ENCODE peak calls at places on chromosomes 12 and 14, in ten cellular contexts. One of them, this sample, is unnamed.

GRCh38 chr14:90820958-90821357 is 4.7 kb upstream of the TTC7B start:
- DNase-seq in mucosa of gallbladder: no peak
- DNase-seq in thyroid gland: no peak
- DNase-seq in NCI-H510A treated with DMSO at 0.1 percent for 48 hours: no peak
- DNase-seq in endothelial cell: no peak
- DNase-seq in stimulated activated CD4-positive, alpha-beta T cell treated with anti-CD3 and anti-CD28 coated beads, Interleukin-12 subunit alpha, Interleukin-12 subunit beta, amount 100 ng/mL, for 24 hours: peak; percentile 66
- DNase-seq in gastrocnemius medialis: no peak
- DNase-seq in EL: peak; percentile 55
- DNase-seq in T-helper 1 cell: peak; percentile 41
- DNase-seq in NCI-H748 treated with DMSO at 0.1 percent for 48 hours: no peak
- DNase-seq in this sample: peak; percentile 20

GRCh38 chr12:93302331-93303229 is 75.1 kb upstream of the NUDT4 start:
- DNase-seq in NCI-H510A treated with DMSO at 0.1 percent for 48 hours: no peak
- DNase-seq in NCI-H748 treated with DMSO at 0.1 percent for 48 hours: no peak
- DNase-seq in stimulated activated CD4-positive, alpha-beta T cell treated with anti-CD3 and anti-CD28 coated beads, Interleukin-12 subunit alpha, Interleukin-12 subunit beta, amount 100 ng/mL, for 24 hours: no peak
- DNase-seq in endothelial cell: no peak
- DNase-seq in gastrocnemius medialis: peak; percentile 20
- DNase-seq in EL: peak; percentile 64
- DNase-seq in thyroid gland: peak; percentile 55
- DNase-seq in T-helper 1 cell: no peak
- DNase-seq in mucosa of gallbladder: no peak
- DNase-seq in this sample: no peak

GRCh38 chr12:112112423-112113132 is 4.0 kb upstream of the NAA25 start:
- DNase-seq in mucosa of gallbladder: no peak
- DNase-seq in endothelial cell: no peak
- DNase-seq in gastrocnemius medialis: no peak
- DNase-seq in NCI-H510A treated with DMSO at 0.1 percent for 48 hours: no peak
- DNase-seq in EL: no peak
- DNase-seq in thyroid gland: peak; percentile 31
- DNase-seq in NCI-H748 treated with DMSO at 0.1 percent for 48 hours: no peak
- DNase-seq in T-helper 1 cell: no peak
- DNase-seq in stimulated activated CD4-positive, alpha-beta T cell treated with anti-CD3 and anti-CD28 coated beads, Interleukin-12 subunit alpha, Interleukin-12 subunit beta, amount 100 ng/mL, for 24 hours: no peak
- DNase-seq in this sample: no peak

GRCh38 chr14:93030761-93031160 is 85.0 kb downstream of the ITPK1 start:
- DNase-seq in T-helper 1 cell: no peak
- DNase-seq in NCI-H748 treated with DMSO at 0.1 percent for 48 hours: no peak
- DNase-seq in EL: no peak
- DNase-seq in NCI-H510A treated with DMSO at 0.1 percent for 48 hours: no peak
- DNase-seq in thyroid gland: no peak
- DNase-seq in stimulated activated CD4-positive, alpha-beta T cell treated with anti-CD3 and anti-CD28 coated beads, Interleukin-12 subunit alpha, Interleukin-12 subunit beta, amount 100 ng/mL, for 24 hours: no peak
- DNase-seq in mucosa of gallbladder: no peak
- DNase-seq in endothelial cell: no peak
- DNase-seq in gastrocnemius medialis: no peak
- DNase-seq in this sample: no peak

GRCh38 chr12:20264608-20265114 is 103.7 kb upstream of the PDE3A start:
- DNase-seq in NCI-H510A treated with DMSO at 0.1 percent for 48 hours: no peak
- DNase-seq in mucosa of gallbladder: no peak
- DNase-seq in endothelial cell: no peak
- DNase-seq in stimulated activated CD4-positive, alpha-beta T cell treated with anti-CD3 and anti-CD28 coated beads, Interleukin-12 subunit alpha, Interleukin-12 subunit beta, amount 100 ng/mL, for 24 hours: no peak
- DNase-seq in T-helper 1 cell: no peak
- DNase-seq in thyroid gland: no peak
- DNase-seq in gastrocnemius medialis: no peak
- DNase-seq in EL: peak; percentile 75
- DNase-seq in NCI-H748 treated with DMSO at 0.1 percent for 48 hours: no peak
- DNase-seq in this sample: no peak

GRCh38 chr12:71303199-71303598 is 136.4 kb upstream of the LGR5 start:
- DNase-seq in stimulated activated CD4-positive, alpha-beta T cell treated with anti-CD3 and anti-CD28 coated beads, Interleukin-12 subunit alpha, Interleukin-12 subunit beta, amount 100 ng/mL, for 24 hours: no peak
- DNase-seq in gastrocnemius medialis: no peak
- DNase-seq in NCI-H748 treated with DMSO at 0.1 percent for 48 hours: no peak
- DNase-seq in mucosa of gallbladder: no peak
- DNase-seq in T-helper 1 cell: no peak
- DNase-seq in EL: no peak
- DNase-seq in NCI-H510A treated with DMSO at 0.1 percent for 48 hours: no peak
- DNase-seq in thyroid gland: no peak
- DNase-seq in endothelial cell: no peak
- DNase-seq in this sample: no peak

GRCh38 chr14:38256358-38256840 is 506 bp upstream of the CLEC14A start:
- DNase-seq in EL: no peak
- DNase-seq in stimulated activated CD4-positive, alpha-beta T cell treated with anti-CD3 and anti-CD28 coated beads, Interleukin-12 subunit alpha, Interleukin-12 subunit beta, amount 100 ng/mL, for 24 hours: no peak
- DNase-seq in gastrocnemius medialis: no peak
- DNase-seq in NCI-H748 treated with DMSO at 0.1 percent for 48 hours: no peak
- DNase-seq in endothelial cell: peak; percentile 41
- DNase-seq in T-helper 1 cell: no peak
- DNase-seq in NCI-H510A treated with DMSO at 0.1 percent for 48 hours: no peak
- DNase-seq in thyroid gland: no peak
- DNase-seq in mucosa of gallbladder: peak; percentile 15
- DNase-seq in this sample: no peak

GRCh38 chr12:3315201-3315661 is 175.8 kb upstream of the PRMT8 start:
- DNase-seq in gastrocnemius medialis: peak; percentile 57
- DNase-seq in NCI-H510A treated with DMSO at 0.1 percent for 48 hours: peak; percentile 94
- DNase-seq in endothelial cell: no peak
- DNase-seq in T-helper 1 cell: no peak
- DNase-seq in EL: peak; percentile 84
- DNase-seq in mucosa of gallbladder: peak; percentile 49
- DNase-seq in thyroid gland: peak; percentile 79
- DNase-seq in NCI-H748 treated with DMSO at 0.1 percent for 48 hours: peak; percentile 83
- DNase-seq in stimulated activated CD4-positive, alpha-beta T cell treated with anti-CD3 and anti-CD28 coated beads, Interleukin-12 subunit alpha, Interleukin-12 subunit beta, amount 100 ng/mL, for 24 hours: no peak
- DNase-seq in this sample: peak; percentile 84

GRCh38 chr14:22848391-22849164 is 12.2 kb downstream of the MMP14 start:
- DNase-seq in thyroid gland: peak; percentile 35
- DNase-seq in NCI-H748 treated with DMSO at 0.1 percent for 48 hours: no peak
- DNase-seq in EL: peak; percentile 79
- DNase-seq in stimulated activated CD4-positive, alpha-beta T cell treated with anti-CD3 and anti-CD28 coated beads, Interleukin-12 subunit alpha, Interleukin-12 subunit beta, amount 100 ng/mL, for 24 hours: no peak
- DNase-seq in gastrocnemius medialis: peak; percentile 61
- DNase-seq in mucosa of gallbladder: peak; percentile 65
- DNase-seq in endothelial cell: no peak
- DNase-seq in NCI-H510A treated with DMSO at 0.1 percent for 48 hours: no peak
- DNase-seq in T-helper 1 cell: no peak
- DNase-seq in this sample: no peak

GRCh38 chr14:73188501-73188903 is 48.8 kb upstream of the PAPLN start:
- DNase-seq in endothelial cell: no peak
- DNase-seq in stimulated activated CD4-positive, alpha-beta T cell treated with anti-CD3 and anti-CD28 coated beads, Interleukin-12 subunit alpha, Interleukin-12 subunit beta, amount 100 ng/mL, for 24 hours: no peak
- DNase-seq in EL: peak; percentile 84
- DNase-seq in gastrocnemius medialis: peak; percentile 56
- DNase-seq in NCI-H748 treated with DMSO at 0.1 percent for 48 hours: no peak
- DNase-seq in mucosa of gallbladder: no peak
- DNase-seq in thyroid gland: no peak
- DNase-seq in NCI-H510A treated with DMSO at 0.1 percent for 48 hours: no peak
- DNase-seq in T-helper 1 cell: no peak
- DNase-seq in this sample: no peak

GRCh38 chr12:117850048-117850447 is 118.7 kb downstream of the KSR2 start:
- DNase-seq in thyroid gland: peak; percentile 26
- DNase-seq in mucosa of gallbladder: no peak
- DNase-seq in gastrocnemius medialis: no peak
- DNase-seq in EL: peak; percentile 51
- DNase-seq in stimulated activated CD4-positive, alpha-beta T cell treated with anti-CD3 and anti-CD28 coated beads, Interleukin-12 subunit alpha, Interleukin-12 subunit beta, amount 100 ng/mL, for 24 hours: no peak
- DNase-seq in T-helper 1 cell: no peak
- DNase-seq in NCI-H748 treated with DMSO at 0.1 percent for 48 hours: no peak
- DNase-seq in endothelial cell: peak; percentile 47
- DNase-seq in NCI-H510A treated with DMSO at 0.1 percent for 48 hours: peak; percentile 63
- DNase-seq in this sample: peak; percentile 49

GRCh38 chr12:63804746-63805145 is 25.0 kb downstream of the RXYLT1 start:
- DNase-seq in NCI-H748 treated with DMSO at 0.1 percent for 48 hours: no peak
- DNase-seq in mucosa of gallbladder: no peak
- DNase-seq in EL: peak; percentile 8
- DNase-seq in thyroid gland: no peak
- DNase-seq in NCI-H510A treated with DMSO at 0.1 percent for 48 hours: no peak
- DNase-seq in stimulated activated CD4-positive, alpha-beta T cell treated with anti-CD3 and anti-CD28 coated beads, Interleukin-12 subunit alpha, Interleukin-12 subunit beta, amount 100 ng/mL, for 24 hours: no peak
- DNase-seq in T-helper 1 cell: no peak
- DNase-seq in gastrocnemius medialis: no peak
- DNase-seq in endothelial cell: no peak
- DNase-seq in this sample: no peak

GRCh38 chr14:23434488-23435219 is 806 bp downstream of the MYH7 start:
- DNase-seq in T-helper 1 cell: no peak
- DNase-seq in NCI-H748 treated with DMSO at 0.1 percent for 48 hours: no peak
- DNase-seq in mucosa of gallbladder: no peak
- DNase-seq in EL: no peak
- DNase-seq in stimulated activated CD4-positive, alpha-beta T cell treated with anti-CD3 and anti-CD28 coated beads, Interleukin-12 subunit alpha, Interleukin-12 subunit beta, amount 100 ng/mL, for 24 hours: no peak
- DNase-seq in NCI-H510A treated with DMSO at 0.1 percent for 48 hours: no peak
- DNase-seq in endothelial cell: no peak
- DNase-seq in thyroid gland: no peak
- DNase-seq in gastrocnemius medialis: peak; percentile 53
- DNase-seq in this sample: no peak

GRCh38 chr12:76560083-76560491 is 516 bp upstream of the OSBPL8 start:
- DNase-seq in mucosa of gallbladder: no peak
- DNase-seq in NCI-H748 treated with DMSO at 0.1 percent for 48 hours: no peak
- DNase-seq in NCI-H510A treated with DMSO at 0.1 percent for 48 hours: no peak
- DNase-seq in thyroid gland: no peak
- DNase-seq in stimulated activated CD4-positive, alpha-beta T cell treated with anti-CD3 and anti-CD28 coated beads, Interleukin-12 subunit alpha, Interleukin-12 subunit beta, amount 100 ng/mL, for 24 hours: no peak
- DNase-seq in gastrocnemius medialis: no peak
- DNase-seq in EL: no peak
- DNase-seq in endothelial cell: no peak
- DNase-seq in T-helper 1 cell: no peak
- DNase-seq in this sample: no peak

This sample was measured in NCI-H2081.